ENCODE peak calls at places on chromosomes 7 and 10, in ten cellular contexts. F, L, G, O, Y, T, A, D, C and U are unnamed samples.

GRCh38 chr7:102009628-102010027 is 192.2 kb downstream of the CUX1 start:
- DNase-seq in G (no peak), L (no peak), A (no peak), T (no peak), F (peak), D (no peak), Y (no peak), O (no peak), C (no peak), U (peak)

GRCh38 chr7:30149640-30150272 is 15.0 kb downstream of the MTURN start:
- DNase-seq in G (no peak), T (no peak), L (no peak), F (no peak), C (no peak), D (no peak), O (no peak), A (no peak), Y (no peak), U (no peak)

GRCh38 chr10:132520147-132520811 is 17.3 kb upstream of the INPP5A start:
- DNase-seq in O (no peak), A (peak), C (peak), Y (peak), L (no peak), T (peak), F (peak), G (peak), D (peak), U (peak)

GRCh38 chr7:133649593-133649992 is 396.7 kb downstream of the EXOC4 start:
- DNase-seq in O (no peak), C (no peak), G (no peak), F (peak), D (no peak), L (no peak), T (no peak), Y (no peak), A (no peak), U (peak)

GRCh38 chr10:80633383-80633860 is 95.7 kb downstream of the SH2D4B start:
- DNase-seq in A (peak), Y (no peak), F (no peak), L (no peak), O (no peak), T (no peak), C (no peak), G (no peak), D (no peak), U (no peak)

GRCh38 chr10:84715911-84716310 is 387.5 kb downstream of the CCSER2 start:
- DNase-seq in G (peak), L (peak), D (no peak), C (no peak), F (peak), T (peak), O (peak), A (peak), Y (no peak), U (peak)

GRCh38 chr7:107387077-107387476 is 82.8 kb upstream of the GPR22 start:
- DNase-seq in G (no peak), Y (no peak), O (no peak), F (peak), D (peak), L (no peak), C (peak), T (peak), A (peak), U (peak)

GRCh38 chr7:155834486-155835048 is 22.3 kb upstream of the SHH start:
- DNase-seq in T (no peak), D (no peak), C (no peak), F (no peak), O (no peak), L (no peak), Y (peak), G (no peak), A (no peak), U (no peak)

GRCh38 chr7:74365320-74366022 is 76.3 kb downstream of the CLIP2 start:
- DNase-seq in D (peak), Y (peak), A (peak), C (peak), L (peak), F (peak), O (peak), G (peak), T (peak), U (peak)

GRCh38 chr10:18377898-18378297 is 237.7 kb downstream of the CACNB2 start:
- DNase-seq in A (no peak), G (no peak), O (no peak), Y (no peak), D (no peak), T (no peak), L (no peak), C (no peak), F (no peak), U (no peak)

GRCh38 chr7:131604841-131605279 is 48.4 kb upstream of the PODXL start:
- DNase-seq in Y (no peak), G (no peak), A (no peak), T (peak), O (no peak), C (no peak), L (peak), F (peak), D (peak), U (peak)

GRCh38 chr10:111648046-111648445 is 535.5 kb downstream of the GPAM start:
- DNase-seq in F (no peak), T (peak), C (no peak), Y (no peak), A (no peak), O (no peak), L (no peak), G (no peak), D (peak), U (no peak)

GRCh38 chr7:130008941-130009847 is 42.0 kb downstream of the ZC3HC1 start:
- DNase-seq in F (peak), T (peak), L (peak), C (no peak), D (no peak), Y (no peak), G (peak), O (peak), A (no peak), U (peak)

GRCh38 chr7:151744656-151745055 is 132.3 kb downstream of the PRKAG2 start:
- DNase-seq in C (no peak), D (no peak), T (no peak), A (no peak), G (no peak), L (no peak), Y (no peak), O (no peak), F (no peak), U (no peak)

DNA sequence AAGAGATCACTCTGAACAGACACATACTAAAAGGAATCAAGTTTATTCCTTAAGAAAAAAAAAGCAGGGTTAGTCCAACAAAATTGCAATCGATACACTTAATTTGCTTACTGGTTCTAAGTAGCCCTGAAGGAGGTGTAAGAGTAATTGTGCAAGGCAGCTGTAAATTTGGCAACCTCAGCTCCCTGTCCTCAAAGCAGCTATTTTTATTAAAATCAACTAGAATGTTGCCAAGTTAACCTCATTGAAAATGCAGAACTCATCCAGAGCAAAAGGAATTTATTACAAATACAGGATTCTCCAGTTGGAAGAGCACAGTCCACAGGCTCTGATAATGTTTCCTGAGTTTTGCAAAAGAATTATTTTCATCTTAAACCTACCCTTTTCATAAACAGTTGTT is 691.3 kb downstream of the PHTF2 start:
- DNase-seq in O (no peak), L (no peak), A (no peak), Y (no peak), C (no peak), D (no peak), G (no peak), F (no peak), T (peak), U (no peak)
- H3K4me3 ChIP-seq in O (no peak), L (no peak), A (no peak), Y (peak), C (no peak), D (no peak), G (no peak), F (no peak), T (no peak), U (no peak)

GRCh38 chr10:26555719-26556368 is 117.7 kb downstream of the APBB1IP start:
- DNase-seq in Y (no peak), F (no peak), T (peak), C (no peak), G (peak), D (no peak), O (peak), A (no peak), L (peak), U (peak)

GRCh38 chr10:26556756-26557640 is 118.9 kb downstream of the APBB1IP start:
- DNase-seq in G (peak), C (no peak), F (peak), O (no peak), T (peak), D (peak), L (peak), Y (no peak), A (peak), U (peak)

GRCh38 chr10:26554246-26554645 is 116.1 kb downstream of the APBB1IP start:
- DNase-seq in D (no peak), Y (no peak), O (no peak), C (no peak), L (no peak), F (no peak), A (no peak), T (no peak), G (no peak), U (no peak)

GRCh38 chr10:26557641-26558014 is 119.5 kb downstream of the APBB1IP start:
- DNase-seq in Y (no peak), O (no peak), D (no peak), F (no peak), C (no peak), L (peak), G (no peak), A (no peak), T (peak), U (no peak)
- TF ChIP-seq CTCF in Y (no peak), O (no peak), D (no peak), F (no peak), C (no peak), L (no peak), G (no peak), A (no peak), T (no peak), U (no peak)

DNA sequence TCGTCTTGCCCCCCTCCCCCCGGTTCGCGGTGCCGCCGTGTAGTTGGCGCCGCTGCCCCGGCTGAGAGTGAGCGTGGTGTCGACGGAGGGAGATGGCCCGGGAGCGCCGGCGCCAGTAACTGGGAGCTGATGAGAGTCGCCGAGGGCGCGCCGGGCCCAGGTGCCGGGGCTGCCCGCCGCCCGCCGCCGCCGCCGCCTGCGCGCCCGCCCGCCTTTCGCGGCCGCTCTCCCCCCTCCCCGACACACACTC is 322 bp downstream of the WAC start:
- DNase-seq in L (no peak), G (no peak), Y (no peak), O (no peak), C (no peak), D (no peak), F (no peak), T (no peak), A (no peak), U (no peak)
- H3K4me3 ChIP-seq in L (peak), G (peak), Y (peak), O (peak), C (peak), D (peak), F (peak), T (peak), A (peak), U (peak)

DNA sequence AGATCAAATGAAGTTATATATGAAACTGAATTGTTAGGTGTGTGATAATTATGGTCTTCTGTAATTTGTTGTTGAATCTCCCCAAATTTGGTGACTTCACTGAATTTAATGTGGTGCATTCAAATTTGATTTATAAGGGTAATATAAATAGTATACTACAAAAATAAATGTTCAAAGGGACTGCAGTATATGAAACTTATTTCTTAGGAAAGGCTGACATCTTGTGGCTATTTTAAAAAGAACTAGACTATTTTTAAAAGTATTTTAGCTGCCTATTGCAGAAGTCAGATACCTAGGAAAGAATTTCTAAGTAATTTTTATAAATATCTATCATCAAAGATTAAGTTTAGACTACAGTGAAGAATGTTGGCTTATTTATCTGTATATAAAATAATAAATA is 36.6 kb downstream of the ATRNL1 start:
- DNase-seq in G (no peak), L (peak), D (peak), O (no peak), C (no peak), A (peak), Y (no peak), T (peak), F (peak), U (peak)
- TF ChIP-seq CTCF in G (peak), L (peak), D (no peak), O (peak), C (peak), A (peak), Y (peak), T (no peak), F (peak), U (peak)

DNA sequence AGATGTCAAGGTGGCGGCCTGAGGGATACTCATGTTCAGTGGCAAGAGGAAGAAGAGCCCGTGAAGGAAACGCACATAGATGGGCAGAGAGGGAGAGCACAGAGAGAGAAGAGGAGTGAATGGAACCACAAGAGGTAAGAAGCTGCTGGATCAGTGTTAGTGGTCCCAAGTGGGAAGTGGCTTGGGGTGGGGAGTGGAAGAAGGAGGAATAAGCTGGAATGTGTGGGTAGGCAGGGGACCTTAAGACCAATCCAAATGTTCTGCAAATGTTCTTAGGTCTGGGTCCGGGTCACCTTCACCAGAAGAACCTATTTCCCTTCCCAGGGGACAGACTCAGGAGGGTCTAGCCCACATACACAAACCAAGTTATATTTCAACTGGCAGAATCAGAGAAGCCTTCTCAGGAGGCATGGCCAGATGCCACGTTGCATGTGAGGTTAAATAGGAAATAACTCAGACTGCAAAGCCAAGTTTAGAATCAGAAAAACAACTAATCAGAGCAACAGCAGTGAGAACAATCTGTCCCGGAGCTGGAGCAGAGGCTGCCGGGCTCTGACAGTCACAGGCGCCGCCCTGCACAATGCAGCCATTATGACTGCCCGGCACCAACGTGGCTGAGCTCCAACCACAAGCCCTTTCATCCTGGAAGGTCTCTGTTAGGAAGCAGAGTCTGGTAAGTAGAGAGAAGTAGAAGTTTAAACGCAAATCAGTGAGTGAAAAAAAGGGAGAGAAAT is 78.6 kb upstream of the ARMC3 start:
- DNase-seq in C (peak), D (no peak), A (no peak), G (peak), F (no peak), L (no peak), Y (peak), O (peak), T (peak), U (peak)
- H3K4me3 ChIP-seq in C (no peak), D (no peak), A (no peak), G (no peak), F (peak), L (no peak), Y (no peak), O (no peak), T (no peak), U (peak)

GRCh38 chr10:110498087-110498981 is 627 bp downstream of the DUSP5 start:
- DNase-seq in C (peak), O (peak), A (peak), G (peak), T (peak), Y (peak), D (no peak), L (no peak), F (peak), U (peak)
- TF ChIP-seq CTCF in C (no peak), O (no peak), A (peak), G (no peak), T (no peak), Y (no peak), D (no peak), L (no peak), F (no peak), U (no peak)